ENCODE peak calls at places on chromosome 21, in seven cellular contexts. K, D, C, A, E, F and H are unnamed samples.

GRCh38 chr21:29238052-29238966 is 60.4 kb upstream of the BACH1 start:
- DNase-seq in K (no peak), D (no peak), C (no peak), A (no peak), E (no peak), F (peak), H (no peak)

GRCh38 chr21:42107177-42107880 is 36.2 kb downstream of the UMODL1 start:
- DNase-seq in K (no peak), D (no peak), C (no peak), A (no peak), E (no peak), F (no peak), H (peak)

GRCh38 chr21:45118099-45118498 is 43.7 kb downstream of the ADARB1 start:
- DNase-seq in K (no peak), D (no peak), C (no peak), A (no peak), E (no peak), F (no peak), H (no peak)

GRCh38 chr21:42010507-42011493 is 640 bp upstream of the ZBTB21 start:
- DNase-seq in K (no peak), D (no peak), C (no peak), A (peak), E (no peak), F (no peak), H (peak)

GRCh38 chr21:43703068-43703880 is 15.7 kb upstream of the PDXK start:
- DNase-seq in K (no peak), D (no peak), C (no peak), A (no peak), E (no peak), F (peak), H (no peak)

GRCh38 chr21:34734696-34735095 is 65.9 kb downstream of the CLIC6 start:
- DNase-seq in K (no peak), D (no peak), C (no peak), A (no peak), E (no peak), F (no peak), H (no peak)

GRCh38 chr21:42991992-42992740 is 17.8 kb downstream of the PKNOX1 start:
- DNase-seq in K (no peak), D (no peak), C (no peak), A (no peak), E (no peak), F (peak), H (no peak)

GRCh38 chr21:28018741-28019669 is 973.7 kb downstream of the LTN1 start:
- DNase-seq in K (no peak), D (peak), C (no peak), A (no peak), E (no peak), F (peak), H (no peak)

GRCh38 chr21:44800103-44800502 is 1.5 kb downstream of the UBE2G2 start:
- DNase-seq in K (no peak), D (no peak), C (peak), A (no peak), E (no peak), F (no peak), H (peak)

GRCh38 chr21:44931501-44932365 is 8.1 kb upstream of the SLX9 start:
- DNase-seq in K (no peak), D (no peak), C (no peak), A (peak), E (no peak), F (no peak), H (no peak)

GRCh38 chr21:34914239-34914638 is 134.9 kb downstream of the RUNX1 start:
- DNase-seq in K (no peak), D (no peak), C (no peak), A (no peak), E (no peak), F (no peak), H (no peak)